ENCODE peak calls at places on chromosomes 4 and X, in four cellular contexts. Y is OCI-LY7, V is SK-N-SH, R is aorta. J is an unnamed sample.

GRCh38 chrX:109716431-109717028 is 16.5 kb downstream of the ACSL4 start:
- DNase-seq in V (no peak), Y (no peak), R (no peak), J (no peak)

GRCh38 chrX:65994519-65995501 is 45.1 kb downstream of the VSIG4 start:
- DNase-seq in Y (no peak), V (no peak), R (no peak), J (no peak)

GRCh38 chr4:8217246-8217511 is 18.1 kb downstream of the SH3TC1 start:
- DNase-seq in V (no peak), R (no peak), Y (no peak), J (no peak)

GRCh38 chrX:9913041-9913440 is 54.1 kb upstream of the CLDN34 start:
- DNase-seq in V (no peak), R (no peak), Y (no peak), J (no peak)

GRCh38 chr4:2934077-2934812 is 29.0 kb downstream of the NOP14 start:
- DNase-seq in Y (peak; percentile 28), V (no peak), R (peak; percentile 90), J (no peak)

GRCh38 chrX:38732866-38733265 is 68.4 kb upstream of the MID1IP1 start:
- DNase-seq in V (no peak), R (no peak), Y (no peak), J (no peak)

GRCh38 chr4:136864580-136865185 is 667.6 kb downstream of the PCDH18 start:
- DNase-seq in Y (peak; percentile 64), V (peak; percentile 36), R (no peak), J (no peak)

GRCh38 chr4:143381171-143382118 is 44.8 kb downstream of the GAB1 start:
- DNase-seq in R (peak; percentile 94), V (peak; percentile 24), Y (peak; percentile 80), J (no peak)

GRCh38 chr4:75845992-75846391 is 56.3 kb downstream of the PPEF2 start:
- DNase-seq in V (no peak), R (no peak), Y (no peak), J (no peak)

GRCh38 chr4:119038465-119038864 is 97.2 kb upstream of the MYOZ2 start:
- DNase-seq in R (no peak), V (no peak), Y (no peak), J (no peak)

GRCh38 chr4:146650034-146650433 is 11.3 kb downstream of the POU4F2 start:
- DNase-seq in V (no peak), R (no peak), Y (no peak), J (no peak)

GRCh38 chr4:57249083-57249482 is 138.9 kb upstream of the IGFBP7 start:
- DNase-seq in V (no peak), Y (no peak), R (no peak), J (no peak)

GRCh38 chr4:88211473-88212252 is 53.2 kb upstream of the ABCG2 start:
- DNase-seq in R (no peak), V (peak; percentile 45), Y (peak; percentile 65), J (no peak)

GRCh38 chr4:149005191-149005590 is 563.0 kb upstream of the NR3C2 start:
- DNase-seq in V (no peak), R (no peak), Y (no peak), J (no peak)

GRCh38 chrX:18676470-18676869 is 4.6 kb upstream of the RS1 start:
- DNase-seq in Y (no peak), V (peak; percentile 41), R (no peak), J (no peak)

GRCh38 chrX:2498781-2499302 is 1.9 kb downstream of the DHRSX start:
- DNase-seq in R (no peak), Y (peak; percentile 48), V (no peak), J (no peak)

GRCh38 chrX:130915302-130915701 is 12.3 kb upstream of the ENOX2 start:
- DNase-seq in R (no peak), Y (no peak), V (no peak), J (no peak)

GRCh38 chr4:177737387-177737965 is 295.2 kb upstream of the AGA start:
- DNase-seq in V (no peak), Y (no peak), R (no peak), J (no peak)

GRCh38 chr4:82782626-82783025 is 16.0 kb downstream of the SCD5 start:
- DNase-seq in Y (no peak), V (no peak), R (no peak), J (no peak)

GRCh38 chr4:101276661-101277060 is 70.7 kb downstream of the PPP3CA start:
- DNase-seq in Y (no peak), R (no peak), V (no peak), J (no peak)

GRCh38 chrX:49276671-49277519 is 7.3 kb downstream of the PPP1R3F start:
- DNase-seq in V (no peak), R (no peak), Y (no peak), J (no peak)

GRCh38 chr4:184453402-184454160 is 20.8 kb downstream of the IRF2 start:
- DNase-seq in Y (peak; percentile 74), R (no peak), V (no peak), J (no peak)

GRCh38 chrX:110853610-110854009 is 58.0 kb upstream of the CHRDL1 start:
- DNase-seq in V (peak; percentile 20), Y (no peak), R (no peak), J (no peak)

GRCh38 chrX:131331152-131331551 is 42.0 kb upstream of the IGSF1 start:
- DNase-seq in V (no peak), Y (no peak), R (no peak), J (no peak)

GRCh38 chr4:187301923-187302322 is 578.3 kb upstream of the FAT1 start:
- DNase-seq in Y (no peak), V (no peak), R (no peak), J (no peak)

GRCh38 chr4:110550260-110550659 is 72.6 kb downstream of the PITX2 start:
- DNase-seq in V (no peak), R (no peak), Y (no peak), J (no peak)

GRCh38 chr4:110619401-110620247 is 3.3 kb downstream of the PITX2 start:
- DNase-seq in Y (no peak), V (no peak), R (peak; percentile 65), J (no peak)

GRCh38 chrX:107324493-107325310 is 118.3 kb downstream of the DNAAF6 start:
- DNase-seq in Y (peak; percentile 14), R (no peak), V (peak; percentile 74), J (no peak)

GRCh38 chr4:20356565-20356964 is 104.9 kb downstream of the SLIT2 start:
- DNase-seq in V (peak; percentile 23), Y (no peak), R (no peak), J (no peak)

GRCh38 chrX:121876316-121876715 is 828.9 kb downstream of the GLUD2 start:
- DNase-seq in V (no peak), R (no peak), Y (no peak), J (no peak)

GRCh38 chr4:108169639-108170038 is 907 bp upstream of the LEF1 start:
- DNase-seq in V (no peak), R (no peak), Y (no peak), J (no peak)

GRCh38 chr4:3850128-3850527 is 83.9 kb downstream of the ADRA2C start:
- DNase-seq in R (no peak), Y (no peak), V (no peak), J (no peak)

GRCh38 chr4:37827030-37827705 is 682 bp downstream of the PGM2 start:
- DNase-seq in R (no peak), V (no peak), Y (peak; percentile 31), J (no peak)

GRCh38 chr4:8834681-8835220 is 36.9 kb downstream of the HMX1 start:
- DNase-seq in V (peak; percentile 45), R (peak; percentile 51), Y (no peak), J (no peak)

GRCh38 chrX:38081926-38082708 is 75.8 kb downstream of the SYTL5 start:
- DNase-seq in Y (no peak), R (no peak), V (no peak), J (no peak)

GRCh38 chrX:1449581-1450149 is 3.0 kb downstream of the ASMTL start:
- DNase-seq in R (no peak), V (no peak), Y (no peak), J (no peak)

DNA sequence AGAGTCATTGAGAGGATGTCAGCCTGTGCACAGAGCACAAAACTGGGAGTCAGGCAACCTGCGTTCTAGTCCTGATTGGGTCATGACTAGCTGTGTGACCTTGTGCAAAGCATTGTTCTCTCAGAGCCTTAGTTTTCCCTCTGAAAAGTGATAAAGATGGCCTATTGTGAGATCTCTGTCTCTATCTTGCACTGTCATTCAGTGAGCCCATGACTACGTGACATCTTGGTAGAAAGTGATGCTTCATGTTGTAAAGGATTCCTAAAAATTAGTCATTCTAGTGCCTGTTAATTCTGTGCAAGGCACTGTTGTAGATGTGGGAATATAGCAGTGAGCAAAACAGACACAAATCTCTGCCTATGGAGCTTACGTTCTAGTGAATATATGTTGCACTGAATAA is 2.5 kb downstream of the PGRMC1 start:
- DNase-seq in V (no peak), R (no peak), Y (no peak), J (no peak)
- H3K4me3 ChIP-seq in V (no peak overlapping the region), R (no peak overlapping the region), Y (no peak overlapping the region), J (no peak overlapping the region)

DNA sequence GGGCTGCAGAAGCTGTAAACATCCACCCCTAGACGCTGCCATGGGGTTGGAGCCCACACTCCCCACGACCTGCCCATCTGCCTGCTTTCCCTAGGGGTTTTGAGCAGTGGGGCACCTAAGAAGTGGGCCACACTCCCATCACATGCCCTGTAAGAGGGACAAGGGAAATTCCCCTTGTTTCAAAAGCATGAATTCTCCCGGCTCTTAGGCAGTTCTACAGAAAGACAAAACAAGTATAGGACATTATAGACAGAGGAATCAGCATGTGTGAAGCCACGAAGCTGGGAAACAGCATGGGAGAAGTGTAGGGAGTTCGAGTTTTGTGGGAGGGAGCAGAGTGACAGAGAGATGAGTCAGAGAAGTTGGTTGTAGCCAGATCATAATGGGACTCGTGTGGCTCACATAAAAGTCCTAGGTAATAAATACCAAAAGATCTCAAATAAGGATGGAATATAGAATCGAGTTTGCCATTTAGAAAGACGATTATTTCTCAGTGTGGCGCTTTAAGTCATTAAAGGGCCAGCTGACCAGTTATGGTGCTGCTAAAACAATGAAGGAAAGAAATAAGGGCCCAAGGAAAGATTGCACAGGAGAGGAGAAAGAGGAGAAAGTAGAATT is 23.9 kb downstream of the APOO start:
- DNase-seq in V (no peak), Y (no peak), R (no peak), J (no peak)
- H3K4me1 ChIP-seq in V (peaks cover 23% of the 10 kb centered on the region), Y (no peaks in the 10 kb centered on the region), R (no peaks in the 10 kb centered on the region), J (no peaks in the 10 kb centered on the region)

GRCh38 chr4:1199556-1200331 is 27.4 kb upstream of the SPON2 start:
- DNase-seq in V (peak; percentile 23), Y (no peak), R (peak; percentile 51), J (no peak)

GRCh38 chr4:1204286-1204827 is 32.0 kb upstream of the SPON2 start:
- DNase-seq in Y (no peak), R (peak; percentile 51), V (peak; percentile 27), J (no peak)

GRCh38 chr4:1200425-1201035 is 28.1 kb upstream of the SPON2 start:
- DNase-seq in Y (no peak), V (peak; percentile 61), R (peak; percentile 80), J (no peak)

GRCh38 chr4:1202526-1203378 is 30.4 kb upstream of the SPON2 start:
- DNase-seq in V (peak; percentile 16), R (peak; percentile 73), Y (no peak), J (no peak)

GRCh38 chr4:1201851-1202525 is 29.6 kb upstream of the SPON2 start:
- DNase-seq in R (peak; percentile 77), V (peak; percentile 20), Y (peak; percentile 54), J (peak; percentile 49)
- H3K4me3 ChIP-seq in R (no peak overlapping the region), V (no peak overlapping the region), Y (no peak overlapping the region), J (peak overlapping the region; percentile 47)

DNA sequence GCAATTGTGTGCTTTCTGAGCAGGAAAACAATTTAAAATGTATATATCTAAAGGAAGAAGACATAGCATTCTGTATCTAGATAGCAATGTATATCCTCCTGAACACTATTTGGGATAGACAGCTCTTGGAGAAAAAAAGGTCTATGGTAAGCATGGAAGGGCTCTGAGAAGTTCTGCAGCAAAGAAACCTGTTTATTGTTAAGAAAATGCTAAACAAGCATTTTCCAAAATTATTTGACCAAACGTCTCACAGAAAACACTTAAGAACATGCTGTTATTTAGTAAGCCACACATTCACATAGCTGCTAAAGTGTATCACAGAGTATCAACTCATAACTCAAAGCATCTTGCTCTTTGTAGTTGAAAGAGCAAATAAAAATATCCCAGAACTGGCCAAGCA is 67.9 kb downstream of the SH3RF1 start:
- DNase-seq in Y (no peak), V (no peak), R (no peak), J (no peak)
- H3K4me1 ChIP-seq in Y (no peaks in the 10 kb centered on the region), V (peaks cover 34% of the 10 kb centered on the region), R (peaks cover 3% of the 10 kb centered on the region), J (no peaks in the 10 kb centered on the region)

J was measured in esophagus squamous epithelium.